ENCODE peak calls at places on chromosomes 5 and 9, in seven cellular contexts. P is D341Med, K is pancreas, L is kidney epithelial cell, X is left ventricle myocardium inferior, F is cardiac fibroblast, Z is kidney tubule cell. N is an unnamed sample.

GRCh38 chr5:172007153-172007794 is 836 bp upstream of the FBXW11 start:
- DNase-seq in P (no peak), K (no peak), L (no peak), X (no peak), F (peak), Z (peak), N (no peak)

GRCh38 chr5:5276471-5276870 is 136.3 kb downstream of the ADAMTS16 start:
- DNase-seq in P (no peak), K (no peak), L (no peak), X (no peak), F (peak), Z (no peak), N (peak)

GRCh38 chr9:14314424-14314928 is 535 bp upstream of the NFIB start:
- DNase-seq in P (peak), K (no peak), L (no peak), X (peak), F (peak), Z (peak), N (peak)

GRCh38 chr9:109912082-109912581 is 132.1 kb downstream of the PALM2AKAP2 start:
- DNase-seq in P (no peak), K (no peak), L (no peak), X (no peak), F (peak), Z (peak), N (no peak)

GRCh38 chr5:30804739-30805313 is 388.7 kb upstream of the CDH6 start:
- DNase-seq in P (no peak), K (no peak), L (no peak), X (no peak), F (peak), Z (peak), N (no peak)

GRCh38 chr9:110175275-110175968 is 32.5 kb downstream of the C9orf152 start:
- DNase-seq in P (no peak), K (no peak), L (no peak), X (no peak), F (no peak), Z (no peak), N (no peak)

GRCh38 chr5:169095976-169096375 is 205.0 kb downstream of the SLIT3 start:
- DNase-seq in P (no peak), K (no peak), L (no peak), X (no peak), F (no peak), Z (no peak), N (no peak)

GRCh38 chr9:124202447-124202971 is 55.2 kb upstream of the NEK6 start:
- DNase-seq in P (no peak), K (peak), L (no peak), X (peak), F (peak), Z (no peak), N (peak)

GRCh38 chr9:4638968-4639367 is 23.1 kb upstream of the PLPP6 start:
- DNase-seq in P (no peak), K (no peak), L (no peak), X (no peak), F (no peak), Z (no peak), N (no peak)

GRCh38 chr9:125632321-125633115 is 74.5 kb downstream of the MAPKAP1 start:
- DNase-seq in P (no peak), K (no peak), L (peak), X (no peak), F (no peak), Z (peak), N (no peak)

GRCh38 chr9:135275163-135275925 is 187.9 kb downstream of the OLFM1 start:
- DNase-seq in P (no peak), K (peak), L (no peak), X (no peak), F (no peak), Z (no peak), N (peak)

GRCh38 chr9:114007991-114008666 is 70.0 kb downstream of the AMBP start:
- DNase-seq in P (peak), K (peak), L (no peak), X (no peak), F (no peak), Z (no peak), N (no peak)

GRCh38 chr9:108386859-108387384 is 468.9 kb downstream of the ACTL7B start:
- DNase-seq in P (no peak), K (no peak), L (peak), X (no peak), F (peak), Z (peak), N (no peak)

GRCh38 chr9:33893861-33894260 is 76.9 kb downstream of the UBE2R2 start:
- DNase-seq in P (no peak), K (no peak), L (no peak), X (no peak), F (no peak), Z (no peak), N (no peak)

GRCh38 chr9:124040186-124040920 is 28.8 kb downstream of the LHX2 start:
- DNase-seq in P (no peak), K (no peak), L (no peak), X (no peak), F (peak), Z (no peak), N (no peak)

GRCh38 chr5:172633403-172633970 is 7.6 kb upstream of the NEURL1B start:
- DNase-seq in P (no peak), K (no peak), L (no peak), X (no peak), F (no peak), Z (no peak), N (no peak)

GRCh38 chr9:5838884-5839571 is 6.1 kb upstream of the ERMP1 start:
- DNase-seq in P (no peak), K (no peak), L (peak), X (no peak), F (peak), Z (peak), N (peak)

GRCh38 chr5:181058786-181059296 is 18.8 kb downstream of the BTNL9 start:
- DNase-seq in P (no peak), K (no peak), L (no peak), X (no peak), F (no peak), Z (no peak), N (no peak)

GRCh38 chr9:125550216-125550614 is 156.8 kb downstream of the MAPKAP1 start:
- DNase-seq in P (no peak), K (no peak), L (no peak), X (no peak), F (peak), Z (no peak), N (no peak)

GRCh38 chr5:109045710-109046109 is 298.0 kb downstream of the FER start:
- DNase-seq in P (no peak), K (no peak), L (no peak), X (no peak), F (peak), Z (no peak), N (no peak)

GRCh38 chr5:44542470-44542869 is 153.2 kb upstream of the FGF10 start:
- DNase-seq in P (no peak), K (no peak), L (no peak), X (no peak), F (no peak), Z (no peak), N (no peak)

GRCh38 chr5:79872309-79872708 is 118.8 kb downstream of the MTX3 start:
- DNase-seq in P (no peak), K (no peak), L (no peak), X (no peak), F (no peak), Z (no peak), N (no peak)

GRCh38 chr5:81450940-81451339 is 57.0 kb upstream of the ACOT12 start:
- DNase-seq in P (no peak), K (no peak), L (no peak), X (no peak), F (peak), Z (peak), N (no peak)

GRCh38 chr9:134065720-134066419 is 2.0 kb downstream of the BRD3 start:
- DNase-seq in P (peak), K (peak), L (no peak), X (no peak), F (peak), Z (peak), N (no peak)

GRCh38 chr5:61450170-61450815 is 118.2 kb downstream of the ZSWIM6 start:
- DNase-seq in P (no peak), K (no peak), L (peak), X (no peak), F (peak), Z (peak), N (no peak)

GRCh38 chr5:23506329-23507236 is 826 bp upstream of the PRDM9 start:
- DNase-seq in P (no peak), K (no peak), L (no peak), X (no peak), F (peak), Z (peak), N (no peak)

GRCh38 chr5:113510836-113511451 is 2.5 kb upstream of the YTHDC2 start:
- DNase-seq in P (peak), K (no peak), L (no peak), X (no peak), F (peak), Z (peak), N (no peak)

GRCh38 chr9:87656485-87656884 is 69.4 kb upstream of the CTSL start:
- DNase-seq in P (no peak), K (no peak), L (no peak), X (no peak), F (peak), Z (no peak), N (no peak)

GRCh38 chr5:128644863-128645262 is 106.8 kb upstream of the FBN2 start:
- DNase-seq in P (no peak), K (no peak), L (no peak), X (no peak), F (peak), Z (no peak), N (no peak)

GRCh38 chr9:8736805-8737204 is 937.2 kb upstream of the DMAC1 start:
- DNase-seq in P (no peak), K (no peak), L (no peak), X (no peak), F (no peak), Z (peak), N (no peak)

GRCh38 chr5:137566118-137566541 is 67.0 kb upstream of the SPOCK1 start:
- DNase-seq in P (no peak), K (no peak), L (peak), X (no peak), F (peak), Z (no peak), N (no peak)

GRCh38 chr5:125409101-125409495 is 662.7 kb upstream of the ZNF608 start:
- DNase-seq in P (no peak), K (no peak), L (no peak), X (no peak), F (peak), Z (no peak), N (no peak)

GRCh38 chr5:160959804-160960203 is 107.8 kb upstream of the ATP10B start:
- DNase-seq in P (no peak), K (peak), L (peak), X (no peak), F (no peak), Z (peak), N (peak)

GRCh38 chr9:126148994-126149393 is 177.6 kb upstream of the MVB12B start:
- DNase-seq in P (no peak), K (no peak), L (no peak), X (no peak), F (no peak), Z (no peak), N (peak)

N was measured in lung.